ENCODE peak calls at places on chromosomes 3 and 15, in nine cellular contexts. X is NB4, Q is upper lobe of right lung, W is adipocyte, Y is H7, D is kidney, M is aorta, F is psoas muscle, B is IMR-90. P is an unnamed sample.

GRCh38 chr3:124415471-124415960 is 314.7 kb upstream of the UMPS start:
- DNase-seq in X (no peak), Q (no peak), W (no peak), Y (no peak), D (no peak), M (no peak), F (no peak), B (no peak), P (no peak)

GRCh38 chr3:62416109-62416508 is 42.8 kb upstream of the FEZF2 start:
- DNase-seq in X (no peak), Q (no peak), W (no peak), Y (no peak), D (no peak), M (no peak), F (no peak), B (no peak), P (no peak)

GRCh38 chr3:172167892-172168648 is 128.7 kb downstream of the FNDC3B start:
- DNase-seq in X (no peak), Q (no peak), W (no peak), Y (no peak), D (no peak), M (no peak), F (no peak), B (peak; percentile 70), P (peak; percentile 40)

GRCh38 chr15:62035256-62035908 is 24.9 kb downstream of the VPS13C start:
- DNase-seq in X (no peak), Q (no peak), W (peak; percentile 54), Y (no peak), D (no peak), M (no peak), F (no peak), B (peak; percentile 75), P (peak; percentile 69)

GRCh38 chr3:16504242-16504641 is 9.3 kb downstream of the RFTN1 start:
- DNase-seq in X (peak; percentile 7), Q (no peak), W (no peak), Y (no peak), D (no peak), M (no peak), F (no peak), B (peak; percentile 48), P (no peak)

GRCh38 chr15:58148120-58148519 is 9.9 kb downstream of the AQP9 start:
- DNase-seq in X (no peak), Q (no peak), W (no peak), Y (no peak), D (no peak), M (no peak), F (no peak), B (no peak), P (no peak)

GRCh38 chr15:36501063-36501678 is 78.3 kb upstream of the CDIN1 start:
- DNase-seq in X (peak; percentile 57), Q (no peak), W (peak; percentile 82), Y (peak; percentile 37), D (no peak), M (no peak), F (no peak), B (peak; percentile 79), P (peak; percentile 83)

GRCh38 chr3:160635213-160635612 is 41.7 kb upstream of the ARL14 start:
- DNase-seq in X (no peak), Q (no peak), W (no peak), Y (no peak), D (no peak), M (no peak), F (no peak), B (no peak), P (no peak)

GRCh38 chr15:93324191-93324590 is 235.2 kb upstream of the RGMA start:
- DNase-seq in X (no peak), Q (no peak), W (no peak), Y (no peak), D (no peak), M (no peak), F (no peak), B (no peak), P (no peak)

GRCh38 chr3:184154909-184155643 is at the start of gene DVL3:
- DNase-seq in X (peak; percentile 78), Q (peak; percentile 91), W (peak; percentile 84), Y (peak; percentile 96), D (peak; percentile 91), M (peak; percentile 91), F (peak; percentile 90), B (peak; percentile 52), P (peak; percentile 56)

GRCh38 chr15:70517194-70517590 is 246.2 kb downstream of the UACA start:
- DNase-seq in X (no peak), Q (no peak), W (no peak), Y (no peak), D (no peak), M (no peak), F (no peak), B (no peak), P (no peak)

GRCh38 chr15:58380280-58380945 is 51.4 kb upstream of the LIPC start:
- DNase-seq in X (no peak), Q (no peak), W (no peak), Y (no peak), D (no peak), M (no peak), F (no peak), B (no peak), P (peak; percentile 49)

GRCh38 chr3:10294030-10294591 is 1.4 kb upstream of the GHRL start:
- DNase-seq in X (peak; percentile 61), Q (no peak), W (no peak), Y (no peak), D (no peak), M (no peak), F (no peak), B (no peak), P (no peak)

GRCh38 chr3:171419457-171419856 is 40.7 kb downstream of the TNIK start:
- DNase-seq in X (no peak), Q (no peak), W (no peak), Y (no peak), D (no peak), M (no peak), F (no peak), B (no peak), P (no peak)

GRCh38 chr15:100958326-100959065 is 39.3 kb downstream of the LRRK1 start:
- DNase-seq in X (no peak), Q (no peak), W (peak; percentile 55), Y (no peak), D (no peak), M (no peak), F (no peak), B (peak; percentile 71), P (peak; percentile 72)

GRCh38 chr3:54882114-54882833 is 45.6 kb downstream of the LRTM1 start:
- DNase-seq in X (no peak), Q (no peak), W (peak; percentile 96), Y (no peak), D (no peak), M (no peak), F (no peak), B (peak; percentile 98), P (peak; percentile 97)

GRCh38 chr15:44633603-44634002 is 29.9 kb downstream of the SPG11 start:
- DNase-seq in X (peak; percentile 38), Q (no peak), W (peak; percentile 68), Y (no peak), D (no peak), M (no peak), F (no peak), B (peak; percentile 36), P (peak; percentile 85)

GRCh38 chr3:149247929-149248691 is 26.5 kb upstream of the CP start:
- DNase-seq in X (peak; percentile 65), Q (no peak), W (peak; percentile 40), Y (no peak), D (no peak), M (no peak), F (no peak), B (peak; percentile 36), P (no peak)
- H3K4me3 ChIP-seq in X (no peak overlapping the region), Q (no peak overlapping the region), W (no peak overlapping the region), Y (no peak overlapping the region), D (no peak overlapping the region), M (no peak overlapping the region), F (no peak overlapping the region), B (no peak overlapping the region), P (no peak overlapping the region)

DNA sequence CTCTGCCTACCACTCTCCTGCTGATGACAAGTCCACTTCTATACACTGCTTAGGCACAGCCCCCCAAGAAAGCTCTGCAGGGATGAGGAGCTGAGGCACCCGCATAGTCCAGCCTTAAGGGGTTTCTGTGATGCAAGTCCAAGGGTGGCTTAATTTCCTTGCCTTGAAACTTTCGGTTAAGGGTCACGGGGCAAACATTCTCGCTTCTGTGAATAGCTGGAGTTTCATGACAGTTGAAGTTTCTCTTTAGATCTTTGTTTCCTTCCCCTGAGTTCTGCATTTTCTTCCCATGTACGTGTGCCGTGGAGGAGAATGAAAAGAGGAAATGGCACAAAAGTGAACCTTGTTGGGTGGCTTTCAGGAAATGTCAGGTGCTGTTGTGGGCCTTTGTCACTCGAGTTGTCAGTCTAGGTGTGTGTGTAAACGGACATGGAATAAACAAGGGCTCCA is 7.0 kb downstream of the GPR160 start:
- DNase-seq in X (peak; percentile 53), Q (no peak), W (no peak), Y (no peak), D (no peak), M (no peak), F (no peak), B (no peak), P (no peak)
- H3K4me3 ChIP-seq in X (no peak overlapping the region), Q (no peak overlapping the region), W (no peak overlapping the region), Y (no peak overlapping the region), D (no peak overlapping the region), M (no peak overlapping the region), F (no peak overlapping the region), B (no peak overlapping the region), P (no peak overlapping the region)

GRCh38 chr15:30954674-30955073 is 36.8 kb downstream of the MTMR10 start:
- DNase-seq in X (no peak), Q (no peak), W (peak; percentile 8), Y (no peak), D (no peak), M (no peak), F (no peak), B (peak; percentile 34), P (peak; percentile 22)
- H3K4me3 ChIP-seq in X (no peak overlapping the region), Q (no peak overlapping the region), W (no peak overlapping the region), Y (no peak overlapping the region), D (no peak overlapping the region), M (no peak overlapping the region), F (no peak overlapping the region), B (no peak overlapping the region), P (no peak overlapping the region)

GRCh38 chr3:69543080-69543429 is 157.2 kb upstream of the FRMD4B start:
- DNase-seq in X (no peak), Q (no peak), W (no peak), Y (no peak), D (no peak), M (no peak), F (no peak), B (no peak), P (no peak)

GRCh38 chr3:69542265-69543079 is 156.6 kb upstream of the FRMD4B start:
- DNase-seq in X (no peak), Q (peak; percentile 71), W (peak; percentile 4), Y (peak; percentile 91), D (peak; percentile 75), M (peak; percentile 76), F (no peak), B (no peak), P (no peak)

GRCh38 chr3:69536306-69537020 is 150.6 kb upstream of the FRMD4B start:
- DNase-seq in X (no peak), Q (no peak), W (no peak), Y (peak; percentile 62), D (no peak), M (no peak), F (no peak), B (no peak), P (no peak)

GRCh38 chr3:69541059-69541471 is 155.2 kb upstream of the FRMD4B start:
- DNase-seq in X (no peak), Q (no peak), W (no peak), Y (peak; percentile 51), D (no peak), M (no peak), F (no peak), B (no peak), P (no peak)

GRCh38 chr3:69541823-69542264 is 156.0 kb upstream of the FRMD4B start:
- DNase-seq in X (no peak), Q (peak; percentile 79), W (no peak), Y (peak; percentile 73), D (peak; percentile 71), M (no peak), F (no peak), B (no peak), P (no peak)
- H3K4me3 ChIP-seq in X (no peak overlapping the region), Q (peak overlapping the region; percentile 60), W (peak overlapping the region; percentile 46), Y (peak overlapping the region; percentile 63), D (peak overlapping the region; percentile 34), M (no peak overlapping the region), F (peak overlapping the region; percentile 61), B (no peak overlapping the region), P (peak overlapping the region; percentile 51)

P was measured in fibroblast of the aortic adventitia.